ENCODE peak calls at places on chromosome 17, in nine cellular contexts. P is sigmoid colon; A is adrenal gland; X is mucosa of descending colon; W is transverse colon; I is CD8-positive, alpha-beta T cell; T is B cell; C is tibial nerve; V is BE2C. J is an unnamed sample.
A peak's percentile ranks its signal among the peaks of the same experiment; 100 is the strongest.

GRCh38 chr17:68497885-68498319 is 14.3 kb upstream of the PRKAR1A start:
- DNase-seq in P (no peak), A (peak; percentile 60), X (peak; percentile 81), W (peak; percentile 68), I (no peak), T (peak; percentile 74), C (no peak), V (no peak), J (peak; percentile 82)

GRCh38 chr17:49447603-49448325 is 33.1 kb upstream of the PHB1 start:
- DNase-seq in P (peak; percentile 20), A (peak; percentile 35), X (no peak), W (no peak), I (no peak), T (no peak), C (no peak), V (no peak), J (no peak)

GRCh38 chr17:18117974-18118632 is 9.5 kb downstream of the MYO15A start:
- DNase-seq in P (no peak), A (no peak), X (no peak), W (no peak), I (no peak), T (no peak), C (no peak), V (no peak), J (no peak)

GRCh38 chr17:43579570-43580140 is 33.5 kb upstream of the ETV4 start:
- DNase-seq in P (no peak), A (no peak), X (no peak), W (no peak), I (no peak), T (no peak), C (no peak), V (no peak), J (no peak)

GRCh38 chr17:36183001-36183810 is 6.8 kb upstream of the TBC1D3B start:
- DNase-seq in P (peak; percentile 79), A (peak; percentile 41), X (peak; percentile 82), W (peak; percentile 68), I (no peak), T (peak; percentile 57), C (no peak), V (peak; percentile 57), J (peak; percentile 59)

GRCh38 chr17:2202302-2202995 is 101.1 kb downstream of the SMG6 start:
- DNase-seq in P (no peak), A (peak; percentile 39), X (no peak), W (no peak), I (no peak), T (no peak), C (no peak), V (no peak), J (no peak)

GRCh38 chr17:7217113-7217987 is 2.3 kb downstream of the DLG4 start:
- DNase-seq in P (peak; percentile 91), A (peak; percentile 82), X (no peak), W (peak; percentile 63), I (no peak), T (no peak), C (no peak), V (peak; percentile 31), J (no peak)

GRCh38 chr17:51231999-51232398 is 27.9 kb downstream of the MBTD1 start:
- DNase-seq in P (no peak), A (no peak), X (no peak), W (no peak), I (no peak), T (no peak), C (no peak), V (no peak), J (no peak)

GRCh38 chr17:40935624-40936023 is 1.8 kb downstream of the KRT23 start:
- DNase-seq in P (no peak), A (no peak), X (no peak), W (no peak), I (no peak), T (no peak), C (no peak), V (no peak), J (no peak)

GRCh38 chr17:64340557-64340956 is 50.1 kb downstream of the PECAM1 start:
- DNase-seq in P (no peak), A (no peak), X (no peak), W (no peak), I (no peak), T (no peak), C (no peak), V (no peak), J (no peak)

GRCh38 chr17:64345691-64346376 is 44.8 kb downstream of the PECAM1 start:
- DNase-seq in P (no peak), A (no peak), X (no peak), W (no peak), I (no peak), T (peak; percentile 3), C (no peak), V (no peak), J (no peak)

GRCh38 chr17:64341181-64341580 is 49.5 kb downstream of the PECAM1 start:
- DNase-seq in P (no peak), A (no peak), X (no peak), W (no peak), I (no peak), T (no peak), C (no peak), V (no peak), J (no peak)

GRCh38 chr17:64343071-64343774 is 47.4 kb downstream of the PECAM1 start:
- DNase-seq in P (no peak), A (no peak), X (no peak), W (no peak), I (no peak), T (peak; percentile 4), C (no peak), V (no peak), J (no peak)

DNA sequence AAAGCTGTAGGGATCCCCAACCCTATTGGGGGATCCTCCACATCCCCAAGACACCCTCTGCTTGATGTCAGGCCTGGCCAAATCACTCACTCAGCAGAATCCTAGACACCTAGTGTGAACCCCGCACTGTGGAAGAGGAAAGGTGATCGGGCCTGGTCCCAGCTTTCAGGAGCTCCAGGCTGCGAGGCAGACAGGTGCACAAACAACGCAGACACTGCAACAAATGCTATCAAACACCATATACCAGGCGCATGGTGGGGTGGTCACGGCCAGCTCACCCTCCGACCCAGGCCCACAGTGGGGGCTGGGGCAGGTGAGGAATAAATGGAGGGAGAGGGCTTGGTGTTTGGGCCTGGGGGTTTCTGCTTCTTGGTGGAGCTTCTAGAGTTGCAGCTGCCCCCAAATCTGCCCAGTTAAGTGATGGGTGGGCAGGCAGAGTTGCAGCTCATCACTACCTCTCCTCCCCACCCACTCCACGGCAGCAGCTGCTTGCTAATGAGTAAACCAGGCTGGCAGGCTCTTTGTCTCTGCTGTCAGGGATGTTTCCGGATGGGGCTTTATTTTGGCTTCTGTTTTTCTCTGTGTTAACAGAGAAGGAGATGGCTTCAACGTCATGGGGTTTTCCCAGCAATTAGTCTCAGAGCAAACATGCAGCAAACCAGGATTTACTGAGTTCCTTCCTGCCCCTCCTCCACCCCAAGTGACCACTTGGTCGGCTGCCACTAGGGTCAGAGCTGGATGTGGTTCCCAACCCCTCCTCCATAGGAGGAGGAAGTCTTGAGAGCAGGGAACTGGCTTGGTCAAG is 46.6 kb downstream of the PECAM1 start:
- DNase-seq in P (peak; percentile 79), A (peak; percentile 85), X (peak; percentile 63), W (peak; percentile 55), I (no peak), T (no peak), C (no peak), V (peak; percentile 25), J (peak; percentile 46)
- TF ChIP-seq CTCF in P (no peak), A (peak; percentile 11), X (no peak), W (no peak), I (no peak), T (no peak), C (no peak), V (no peak), J (no peak)

GRCh38 chr17:39100530-39100929 is 50.9 kb downstream of the PLXDC1 start:
- DNase-seq in P (no peak), A (no peak), X (no peak), W (no peak), I (no peak), T (no peak), C (no peak), V (no peak), J (no peak)
- TF ChIP-seq CTCF in P (no peak), A (no peak), X (no peak), W (no peak), I (no peak), T (no peak), C (no peak), V (no peak), J (no peak)

GRCh38 chr17:47715669-47716325 is 17.2 kb upstream of the TBX21 start:
- DNase-seq in P (no peak), A (no peak), X (no peak), W (no peak), I (no peak), T (no peak), C (no peak), V (no peak), J (no peak)

GRCh38 chr17:47712330-47713023 is 18.5 kb downstream of the TBKBP1 start:
- DNase-seq in P (peak; percentile 57), A (no peak), X (no peak), W (no peak), I (no peak), T (no peak), C (no peak), V (no peak), J (no peak)

GRCh38 chr17:47716381-47716780 is 16.7 kb upstream of the TBX21 start:
- DNase-seq in P (no peak), A (no peak), X (no peak), W (no peak), I (no peak), T (no peak), C (no peak), V (no peak), J (no peak)

GRCh38 chr17:47714773-47715396 is 18.2 kb upstream of the TBX21 start:
- DNase-seq in P (no peak), A (no peak), X (no peak), W (peak; percentile 48), I (no peak), T (no peak), C (no peak), V (no peak), J (peak; percentile 66)

DNA sequence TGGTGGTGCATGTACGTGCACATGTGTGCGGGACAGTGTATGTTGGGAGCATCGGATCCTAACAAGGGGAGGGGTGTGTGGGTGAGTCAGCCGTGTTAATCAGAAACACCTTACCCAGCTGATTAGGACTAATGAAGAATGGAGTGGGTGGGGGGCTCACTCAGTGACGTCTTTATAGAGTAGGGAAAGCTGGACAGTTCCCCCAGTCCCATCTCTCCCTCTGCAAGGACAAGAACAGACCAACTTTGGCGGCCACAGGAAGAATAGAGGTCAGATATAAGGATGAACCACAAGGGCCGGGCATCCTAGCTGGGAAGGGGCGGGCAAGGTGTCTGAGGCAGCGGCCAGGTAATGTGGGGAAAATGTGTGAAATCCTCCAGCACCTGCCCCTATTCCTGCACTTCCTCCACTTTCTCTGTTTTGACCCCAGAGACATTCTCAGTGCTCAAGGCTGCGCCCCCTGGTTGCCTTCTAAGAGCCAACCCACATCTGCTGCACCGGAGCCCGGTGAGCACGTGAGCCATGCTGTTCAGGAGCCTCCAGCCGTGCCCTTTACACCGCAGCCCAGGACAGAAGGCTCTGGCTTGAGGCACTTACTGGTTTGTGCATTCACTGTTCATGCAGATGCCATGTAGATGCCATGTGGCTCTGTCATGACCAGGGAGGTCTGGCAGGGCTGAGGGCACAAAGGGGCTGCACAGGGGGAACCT is 18.9 kb upstream of the TBX21 start:
- DNase-seq in P (no peak), A (no peak), X (no peak), W (no peak), I (no peak), T (peak; percentile 64), C (no peak), V (no peak), J (no peak)
- TF ChIP-seq CTCF in P (no peak), A (no peak), X (no peak), W (no peak), I (no peak), T (no peak), C (no peak), V (no peak), J (peak; percentile 16)

GRCh38 chr17:81811705-81812570 is 8.0 kb downstream of the GCGR start:
- DNase-seq in P (no peak), A (no peak), X (no peak), W (no peak), I (no peak), T (no peak), C (no peak), V (no peak), J (no peak)
- TF ChIP-seq CTCF in P (no peak), A (no peak), X (no peak), W (no peak), I (no peak), T (no peak), C (no peak), V (no peak), J (no peak)

J was measured in GM10248.